ENCODE peak calls at places on chromosomes 11 and 22, in four cellular contexts. K is NCI-H460, D is HuH-7, Y is GM20000. V is an unnamed sample.

GRCh38 chr11:34408580-34409172 is 30.1 kb upstream of the CAT start:
- DNase-seq in K (no peak), D (no peak), Y (no peak), V (no peak)

GRCh38 chr22:39664485-39665200 is 94.1 kb downstream of the CACNA1I start:
- DNase-seq in K (no peak), D (no peak), Y (peak; percentile 61), V (no peak)

GRCh38 chr11:118912742-118913410 is 12.8 kb downstream of the BCL9L start:
- DNase-seq in K (no peak), D (no peak), Y (no peak), V (peak; percentile 62)

GRCh38 chr11:130738618-130739017 is 177.7 kb downstream of the SNX19 start:
- DNase-seq in K (no peak), D (no peak), Y (no peak), V (no peak)

GRCh38 chr11:114395776-114396175 is 4.5 kb downstream of the C11orf71 start:
- DNase-seq in K (no peak), D (no peak), Y (no peak), V (no peak)

GRCh38 chr11:72413914-72414628 is 20.3 kb downstream of the CLPB start:
- DNase-seq in K (peak; percentile 63), D (peak; percentile 75), Y (peak; percentile 75), V (peak; percentile 81)

GRCh38 chr22:19398206-19398605 is 33.3 kb downstream of the HIRA start:
- DNase-seq in K (no peak), D (no peak), Y (no peak), V (no peak)

GRCh38 chr11:116472661-116473060 is 300.1 kb downstream of the BUD13 start:
- DNase-seq in K (no peak), D (no peak), Y (no peak), V (no peak)

GRCh38 chr11:27331984-27332383 is 31.0 kb downstream of the CCDC34 start:
- DNase-seq in K (no peak), D (no peak), Y (no peak), V (no peak)

V was measured in A549.